ENCODE peak calls at places on chromosomes 12 and 14, in six cellular contexts. L is RWPE1, F is COR-L47, W is A172, Q is HEK293T, H is fibroblast of the aortic adventitia. V is an unnamed sample.

GRCh38 chr12:124554429-124555029 is 12.9 kb downstream of the NCOR2 start:
- DNase-seq in F (no peak), W (peak), H (no peak), L (no peak), Q (no peak), V (no peak)

GRCh38 chr12:79927772-79928474 is 7.0 kb downstream of the PPP1R12A start:
- DNase-seq in W (no peak), F (no peak), L (no peak), Q (no peak), H (peak), V (no peak)

GRCh38 chr12:69108024-69108423 is 131.3 kb upstream of the CPSF6 start:
- DNase-seq in Q (no peak), F (no peak), L (no peak), W (no peak), H (peak), V (no peak)

GRCh38 chr14:72605096-72605920 is 288.6 kb downstream of the DPF3 start:
- DNase-seq in L (no peak), Q (no peak), W (no peak), H (no peak), F (no peak), V (no peak)

GRCh38 chr12:104973250-104973649 is 12.9 kb upstream of the NOPCHAP1 start:
- DNase-seq in L (no peak), F (no peak), H (no peak), Q (no peak), W (no peak), V (no peak)

GRCh38 chr14:75032939-75033338 is 18.3 kb downstream of the MLH3 start:
- DNase-seq in Q (no peak), H (no peak), F (no peak), W (no peak), L (no peak), V (no peak)

GRCh38 chr12:121976950-121977349 is 44.7 kb upstream of the BCL7A start:
- DNase-seq in W (no peak), F (no peak), L (no peak), Q (no peak), H (no peak), V (no peak)

GRCh38 chr14:71716371-71716770 is 215.9 kb upstream of the RGS6 start:
- DNase-seq in Q (no peak), L (no peak), H (peak), W (no peak), F (no peak), V (no peak)

GRCh38 chr12:104671407-104672095 is 214.8 kb downstream of the CHST11 start:
- DNase-seq in W (peak), H (peak), L (peak), F (peak), Q (no peak), V (peak)

GRCh38 chr14:30283822-30284446 is 275.0 kb upstream of the G2E3 start:
- DNase-seq in H (peak), W (peak), Q (peak), L (peak), F (no peak), V (no peak)

GRCh38 chr12:24223926-24224325 is 274.5 kb upstream of the SOX5 start:
- DNase-seq in W (no peak), F (no peak), L (no peak), H (no peak), Q (no peak), V (no peak)

GRCh38 chr12:87305481-87305880 is 723.7 kb downstream of the C12orf50 start:
- DNase-seq in F (no peak), W (no peak), H (peak), L (no peak), Q (no peak), V (no peak)

GRCh38 chr12:121288941-121289340 is 7.6 kb downstream of the CAMKK2 start:
- DNase-seq in Q (no peak), F (no peak), H (peak), W (no peak), L (no peak), V (no peak)

GRCh38 chr14:74501135-74501614 is 7.6 kb downstream of the ISCA2 start:
- DNase-seq in H (peak), W (peak), Q (peak), L (no peak), F (peak), V (peak)

GRCh38 chr14:81311816-81312215 is 88.3 kb downstream of the STON2 start:
- DNase-seq in L (peak), W (no peak), F (no peak), H (peak), Q (no peak), V (no peak)

GRCh38 chr12:110912263-110912662 is 8.1 kb downstream of the MYL2 start:
- DNase-seq in W (no peak), F (no peak), H (no peak), L (no peak), Q (no peak), V (no peak)

GRCh38 chr14:79967453-79967852 is 243.9 kb downstream of the DIO2 start:
- DNase-seq in H (no peak), Q (no peak), L (no peak), W (no peak), F (no peak), V (no peak)

GRCh38 chr14:100586520-100587247 is 533 bp downstream of the BEGAIN start:
- DNase-seq in W (peak), Q (peak), H (no peak), F (peak), L (peak), V (no peak)

GRCh38 chr14:64682173-64682710 is 22.0 kb upstream of the PLEKHG3 start:
- DNase-seq in F (no peak), L (peak), W (no peak), H (peak), Q (no peak), V (peak)